ENCODE peak calls at places on chromosomes 13 and 19, in seven cellular contexts. F is lung; S is aorta; J is IMR-90; G is CD4-positive, alpha-beta T cell; N is uterus; L is H7. T is an unnamed sample.
A peak's percentile ranks its signal among the peaks of the same experiment; 100 is the strongest.

GRCh38 chr19:47142779-47143178 is 12.1 kb downstream of the SAE1 start:
- DNase-seq in L (no peak), N (no peak), G (no peak), J (no peak), F (no peak), S (no peak), T (no peak)

GRCh38 chr19:1087813-1088418 is 7.3 kb downstream of the POLR2E start:
- DNase-seq in G (peak; percentile 52), F (no peak), S (peak; percentile 87), J (no peak), N (no peak), L (no peak), T (peak; percentile 58)

GRCh38 chr13:86020350-86021002 is 221.3 kb upstream of the SLITRK6 start:
- DNase-seq in F (no peak), S (no peak), N (no peak), G (no peak), J (peak; percentile 41), L (no peak), T (no peak)

GRCh38 chr19:6590458-6591319 is at the start of gene CD70:
- DNase-seq in N (no peak), J (no peak), G (peak; percentile 10), S (no peak), L (peak; percentile 88), F (no peak), T (no peak)

GRCh38 chr13:45773236-45773635 is 71.1 kb downstream of the CBY2 start:
- DNase-seq in G (no peak), L (no peak), J (peak; percentile 79), N (no peak), F (no peak), S (no peak), T (no peak)

GRCh38 chr13:95494082-95494681 is 58.3 kb upstream of the CLDN10 start:
- DNase-seq in S (no peak), N (no peak), J (peak; percentile 62), F (no peak), G (no peak), L (peak; percentile 65), T (no peak)

GRCh38 chr19:38070573-38070972 is 153.4 kb downstream of the DPF1 start:
- DNase-seq in F (no peak), L (no peak), S (no peak), G (no peak), N (no peak), J (peak; percentile 88), T (no peak)

GRCh38 chr19:33132425-33132824 is 511 bp downstream of the WDR88 start:
- DNase-seq in L (peak; percentile 86), S (no peak), J (no peak), N (no peak), F (no peak), G (no peak), T (peak; percentile 53)

GRCh38 chr13:44906758-44907157 is 82.5 kb downstream of the NUFIP1 start:
- DNase-seq in N (peak; percentile 62), G (no peak), S (peak; percentile 57), L (no peak), F (no peak), J (peak; percentile 71), T (no peak)

GRCh38 chr13:24724714-24725113 is 39.3 kb upstream of the RNF17 start:
- DNase-seq in L (no peak), J (no peak), G (no peak), S (no peak), F (no peak), N (no peak), T (no peak)

GRCh38 chr19:36489920-36490415 is 607 bp upstream of the ZNF566 start:
- DNase-seq in G (no peak), N (peak; percentile 86), F (no peak), L (peak; percentile 92), S (peak; percentile 86), J (peak; percentile 95), T (peak; percentile 93)

GRCh38 chr19:41720103-41720502 is 11.7 kb downstream of the CEACAM5 start:
- DNase-seq in J (no peak), F (no peak), G (no peak), N (no peak), S (no peak), L (no peak), T (no peak)

GRCh38 chr19:55563261-55563690 is 17.4 kb downstream of the ZNF579 start:
- DNase-seq in L (peak; percentile 14), S (no peak), J (no peak), F (no peak), G (no peak), N (peak; percentile 84), T (peak; percentile 83)

GRCh38 chr13:106499905-106500304 is 35.6 kb downstream of the EFNB2 start:
- DNase-seq in G (no peak), N (no peak), F (no peak), J (peak; percentile 47), L (no peak), S (no peak), T (no peak)

GRCh38 chr13:113586661-113587479 is 2.3 kb downstream of the TFDP1 start:
- DNase-seq in F (no peak), N (no peak), S (peak; percentile 36), G (no peak), J (no peak), L (peak; percentile 20), T (no peak)

GRCh38 chr19:51460164-51460992 is 2.1 kb upstream of the SIGLEC8 start:
- DNase-seq in G (no peak), L (peak; percentile 64), J (peak; percentile 7), N (no peak), F (no peak), S (no peak), T (no peak)

GRCh38 chr19:810077-810855 is 11.5 kb downstream of the PLPPR3 start:
- DNase-seq in F (no peak), S (no peak), G (no peak), N (no peak), L (peak; percentile 65), J (no peak), T (peak; percentile 53)

GRCh38 chr19:35389192-35389861 is 18.5 kb downstream of the GPR42 start:
- DNase-seq in L (no peak), G (no peak), F (no peak), J (no peak), N (no peak), S (no peak), T (no peak)

GRCh38 chr13:109101550-109102144 is 472.2 kb downstream of the MYO16 start:
- DNase-seq in F (no peak), N (no peak), G (no peak), J (no peak), L (no peak), S (no peak), T (no peak)

GRCh38 chr13:109111141-109111540 is 481.7 kb downstream of the MYO16 start:
- DNase-seq in G (no peak), J (no peak), S (no peak), F (no peak), N (no peak), L (no peak), T (no peak)

GRCh38 chr13:109100705-109101104 is 471.3 kb downstream of the MYO16 start:
- DNase-seq in J (no peak), F (no peak), L (no peak), N (no peak), G (no peak), S (no peak), T (no peak)

GRCh38 chr13:109110159-109110558 is 480.7 kb downstream of the MYO16 start:
- DNase-seq in J (no peak), L (no peak), G (no peak), S (no peak), F (no peak), N (no peak), T (no peak)

GRCh38 chr13:109105899-109106298 is 476.5 kb downstream of the MYO16 start:
- DNase-seq in G (no peak), L (no peak), S (no peak), N (no peak), J (peak; percentile 52), F (no peak), T (no peak)
- H3K27me3 ChIP-seq in G (no peaks in the 10 kb centered on the region), L (no peaks in the 10 kb centered on the region), S (no peaks in the 10 kb centered on the region), N (no peaks in the 10 kb centered on the region), J (peaks cover 9% of the 10 kb centered on the region), F (no peaks in the 10 kb centered on the region), T (no peaks in the 10 kb centered on the region)

GRCh38 chr19:29819300-29819699 is 7.5 kb downstream of the CCNE1 start:
- DNase-seq in L (no peak), N (no peak), F (no peak), J (no peak), S (no peak), G (no peak), T (no peak)
- H3K27me3 ChIP-seq in L (no peaks in the 10 kb centered on the region), N (no peaks in the 10 kb centered on the region), F (no peaks in the 10 kb centered on the region), J (no peaks in the 10 kb centered on the region), S (no peaks in the 10 kb centered on the region), G (no peaks in the 10 kb centered on the region), T (no peaks in the 10 kb centered on the region)

DNA sequence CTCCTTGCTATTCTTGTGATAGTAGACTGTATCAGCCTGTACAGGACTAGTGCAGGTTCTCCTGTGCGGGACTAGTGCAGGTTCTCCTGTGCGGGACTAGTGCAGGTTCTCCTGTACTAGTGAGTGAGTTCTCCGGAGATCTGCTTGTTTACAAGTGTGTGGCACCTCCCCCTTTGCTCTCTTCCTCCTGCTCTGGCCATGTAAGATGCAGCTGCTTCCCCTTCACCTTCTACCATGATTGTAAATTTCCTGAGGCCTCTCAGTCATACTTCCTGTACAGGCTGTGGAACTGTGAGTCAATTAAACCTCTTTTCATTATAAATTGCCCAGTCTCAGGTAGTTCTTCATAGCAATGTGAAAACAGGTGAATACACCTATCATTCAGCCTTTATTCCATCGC is 289.6 kb downstream of the TEX29 start:
- DNase-seq in S (no peak), L (no peak), F (no peak), G (no peak), N (no peak), J (no peak), T (no peak)
- H3K27me3 ChIP-seq in S (no peaks in the 10 kb centered on the region), L (no peaks in the 10 kb centered on the region), F (no peaks in the 10 kb centered on the region), G (no peaks in the 10 kb centered on the region), N (no peaks in the 10 kb centered on the region), J (no peaks in the 10 kb centered on the region), T (no peaks in the 10 kb centered on the region)

GRCh38 chr19:40247178-40247577 is 20.7 kb upstream of the CCNP start:
- DNase-seq in L (no peak), S (no peak), G (no peak), N (no peak), F (no peak), J (no peak), T (no peak)
- H3K27me3 ChIP-seq in L (no peaks in the 10 kb centered on the region), S (no peaks in the 10 kb centered on the region), G (no peaks in the 10 kb centered on the region), N (no peaks in the 10 kb centered on the region), F (no peaks in the 10 kb centered on the region), J (no peaks in the 10 kb centered on the region), T (no peaks in the 10 kb centered on the region)

DNA sequence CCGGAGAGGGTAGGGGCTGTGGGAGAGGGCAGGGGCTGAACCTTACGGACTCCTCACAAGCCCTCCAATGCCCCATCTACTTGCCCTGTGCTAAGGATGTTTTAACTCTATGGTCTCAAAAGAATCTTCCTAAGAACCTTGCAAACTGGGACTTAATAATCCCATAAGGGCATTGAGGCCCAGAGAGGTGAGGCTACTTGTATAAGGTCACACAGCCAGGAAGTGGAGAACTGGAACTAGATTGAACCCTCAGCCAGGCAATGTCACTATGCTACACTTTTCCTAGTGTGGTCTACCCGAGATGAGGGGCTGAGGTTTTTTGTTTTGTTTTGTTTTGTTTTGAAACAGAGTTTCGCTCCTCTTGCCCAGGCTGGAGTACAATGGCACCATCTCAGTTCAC is 10.5 kb upstream of the APOC4 start:
- DNase-seq in F (no peak), L (no peak), N (no peak), S (no peak), J (no peak), G (no peak), T (no peak)
- H3K27me3 ChIP-seq in F (no peaks in the 10 kb centered on the region), L (no peaks in the 10 kb centered on the region), N (no peaks in the 10 kb centered on the region), S (no peaks in the 10 kb centered on the region), J (peaks cover 6% of the 10 kb centered on the region), G (peaks cover 10% of the 10 kb centered on the region), T (no peaks in the 10 kb centered on the region)